ENCODE peak calls at places on chromosomes 13 and 19, in six cellular contexts. One of them, this sample, is unnamed.

GRCh38 chr13:46728777-46729176 is 68.2 kb downstream of the ESD start:
- DNase-seq in CD4-positive, alpha-beta T cell: no peak
- DNase-seq in IMR-90: no peak
- DNase-seq in HL-60: peak
- DNase-seq in GM12865: peak
- DNase-seq in type B pancreatic cell: no peak
- DNase-seq in this sample: peak

GRCh38 chr13:112657850-112658445 is 31.9 kb upstream of the ATP11A start:
- DNase-seq in CD4-positive, alpha-beta T cell: no peak
- DNase-seq in IMR-90: peak
- DNase-seq in HL-60: no peak
- DNase-seq in GM12865: no peak
- DNase-seq in type B pancreatic cell: no peak
- DNase-seq in this sample: no peak

GRCh38 chr13:111005364-111005763 is 90.5 kb upstream of the ANKRD10 start:
- DNase-seq in CD4-positive, alpha-beta T cell: no peak
- DNase-seq in IMR-90: peak
- DNase-seq in HL-60: no peak
- DNase-seq in GM12865: no peak
- DNase-seq in type B pancreatic cell: no peak
- DNase-seq in this sample: no peak

GRCh38 chr19:1364070-1364719 is 19.5 kb upstream of the NDUFS7 start:
- DNase-seq in CD4-positive, alpha-beta T cell: no peak
- DNase-seq in IMR-90: peak
- DNase-seq in HL-60: no peak
- DNase-seq in GM12865: no peak
- DNase-seq in type B pancreatic cell: no peak
- DNase-seq in this sample: no peak

GRCh38 chr13:109271555-109271954 is 514.8 kb downstream of the IRS2 start:
- DNase-seq in CD4-positive, alpha-beta T cell: no peak
- DNase-seq in IMR-90: no peak
- DNase-seq in HL-60: no peak
- DNase-seq in GM12865: no peak
- DNase-seq in type B pancreatic cell: no peak
- DNase-seq in this sample: no peak

GRCh38 chr13:111494641-111495040 is 174.2 kb downstream of the TEX29 start:
- DNase-seq in CD4-positive, alpha-beta T cell: no peak
- DNase-seq in IMR-90: no peak
- DNase-seq in HL-60: no peak
- DNase-seq in GM12865: no peak
- DNase-seq in type B pancreatic cell: peak
- DNase-seq in this sample: no peak

GRCh38 chr13:89969996-89970709 is 1377.3 kb upstream of the MIR17HG start:
- DNase-seq in CD4-positive, alpha-beta T cell: no peak
- DNase-seq in IMR-90: no peak
- DNase-seq in HL-60: no peak
- DNase-seq in GM12865: no peak
- DNase-seq in type B pancreatic cell: no peak
- DNase-seq in this sample: no peak

GRCh38 chr19:24086974-24087595 is at the start of gene ZNF254:
- DNase-seq in CD4-positive, alpha-beta T cell: peak
- DNase-seq in IMR-90: peak
- DNase-seq in HL-60: peak
- DNase-seq in GM12865: peak
- DNase-seq in type B pancreatic cell: peak
- DNase-seq in this sample: peak

GRCh38 chr19:13047374-13047773 is 52.1 kb downstream of the NFIX start:
- DNase-seq in CD4-positive, alpha-beta T cell: no peak
- DNase-seq in IMR-90: no peak
- DNase-seq in HL-60: no peak
- DNase-seq in GM12865: no peak
- DNase-seq in type B pancreatic cell: no peak
- DNase-seq in this sample: no peak

GRCh38 chr19:20565321-20566018 is at the start of gene ZNF737:
- DNase-seq in CD4-positive, alpha-beta T cell: peak
- DNase-seq in IMR-90: peak
- DNase-seq in HL-60: peak
- DNase-seq in GM12865: peak
- DNase-seq in type B pancreatic cell: peak
- DNase-seq in this sample: peak
- TF ChIP-seq CTCF in CD4-positive, alpha-beta T cell: peak
- TF ChIP-seq CTCF in IMR-90: peak
- TF ChIP-seq CTCF in HL-60: no peak
- TF ChIP-seq CTCF in GM12865: no peak
- TF ChIP-seq CTCF in type B pancreatic cell: peak
- TF ChIP-seq CTCF in this sample: peak

GRCh38 chr19:51904331-51905165 is at the start of gene ZNF649:
- DNase-seq in CD4-positive, alpha-beta T cell: peak
- DNase-seq in IMR-90: peak
- DNase-seq in HL-60: peak
- DNase-seq in GM12865: peak
- DNase-seq in type B pancreatic cell: peak
- DNase-seq in this sample: peak
- TF ChIP-seq CTCF in CD4-positive, alpha-beta T cell: no peak
- TF ChIP-seq CTCF in IMR-90: no peak
- TF ChIP-seq CTCF in HL-60: no peak
- TF ChIP-seq CTCF in GM12865: no peak
- TF ChIP-seq CTCF in type B pancreatic cell: no peak
- TF ChIP-seq CTCF in this sample: no peak

DNA sequence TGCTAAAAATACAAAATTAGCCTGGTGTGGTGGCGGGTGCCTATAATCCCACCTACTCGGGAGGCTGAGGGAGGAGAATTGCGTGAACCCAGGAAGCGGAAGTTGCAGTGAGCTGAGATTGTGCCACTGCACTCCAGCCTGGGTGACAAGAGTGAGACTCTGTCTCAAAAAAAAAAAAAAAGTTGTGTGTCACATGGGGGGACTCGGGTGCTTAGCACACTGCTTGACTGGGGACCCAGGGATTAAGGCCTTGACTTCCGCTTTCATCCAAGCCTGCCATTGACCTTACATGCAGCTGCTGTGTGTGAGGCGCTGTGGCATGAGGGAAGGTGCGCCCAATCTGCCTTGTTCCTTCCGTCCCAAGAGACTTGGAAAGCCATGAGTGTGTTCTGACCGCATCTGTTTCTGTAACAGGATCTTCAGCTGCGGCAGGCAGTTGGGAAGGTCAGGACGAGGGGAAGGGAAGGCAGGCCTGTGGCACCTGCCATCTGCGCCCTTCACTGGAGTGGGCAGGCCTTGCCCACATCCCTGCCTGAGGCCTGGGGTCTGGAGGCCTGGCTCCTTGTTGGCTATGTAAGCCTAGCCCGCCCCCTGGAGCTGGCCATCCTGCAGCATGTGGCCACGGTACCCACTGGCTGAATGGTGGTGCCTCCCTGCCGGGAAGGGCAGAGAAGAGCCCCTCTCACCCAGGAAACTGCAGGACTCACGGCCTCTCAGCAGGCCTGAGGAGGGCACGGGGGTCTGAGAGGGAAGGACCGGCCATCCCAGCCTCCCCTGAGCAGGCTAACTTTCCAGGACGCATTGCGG is 23.0 kb downstream of the PPP1R37 start:
- DNase-seq in CD4-positive, alpha-beta T cell: no peak
- DNase-seq in IMR-90: no peak
- DNase-seq in HL-60: peak
- DNase-seq in GM12865: no peak
- DNase-seq in type B pancreatic cell: no peak
- DNase-seq in this sample: no peak
- TF ChIP-seq CTCF in CD4-positive, alpha-beta T cell: no peak
- TF ChIP-seq CTCF in IMR-90: no peak
- TF ChIP-seq CTCF in HL-60: no peak
- TF ChIP-seq CTCF in GM12865: no peak
- TF ChIP-seq CTCF in type B pancreatic cell: no peak
- TF ChIP-seq CTCF in this sample: no peak

GRCh38 chr19:55339225-55340143 is at the start of gene KMT5C:
- DNase-seq in CD4-positive, alpha-beta T cell: peak
- DNase-seq in IMR-90: peak
- DNase-seq in HL-60: peak
- DNase-seq in GM12865: peak
- DNase-seq in type B pancreatic cell: peak
- DNase-seq in this sample: peak
- TF ChIP-seq CTCF in CD4-positive, alpha-beta T cell: peak
- TF ChIP-seq CTCF in IMR-90: peak
- TF ChIP-seq CTCF in HL-60: no peak
- TF ChIP-seq CTCF in GM12865: no peak
- TF ChIP-seq CTCF in type B pancreatic cell: peak
- TF ChIP-seq CTCF in this sample: no peak

This sample was measured in GM12864.